ENCODE peak calls at places on chromosomes 3 and 15, in five cellular contexts. One of them, this sample, is unnamed. For H3K9me3, the result is how much of the 10 kb centered on the place peaks cover.

GRCh38 chr3:128681277-128681829 is 30.7 kb upstream of the RPN1 start:
- DNase-seq in trophoblast cell: no peak
- DNase-seq in H1: no peak
- DNase-seq in H9: no peak
- DNase-seq in mesenchymal stem cell: no peak
- DNase-seq in this sample: no peak

GRCh38 chr3:135918600-135918999 is 46.9 kb upstream of the PPP2R3A start:
- DNase-seq in trophoblast cell: peak
- DNase-seq in mesenchymal stem cell: peak
- DNase-seq in H9: no peak
- DNase-seq in H1: no peak
- DNase-seq in this sample: peak

GRCh38 chr3:135023985-135024658 is 229.1 kb downstream of the EPHB1 start:
- DNase-seq in H9: no peak
- DNase-seq in H1: no peak
- DNase-seq in mesenchymal stem cell: no peak
- DNase-seq in trophoblast cell: no peak
- DNase-seq in this sample: no peak

GRCh38 chr15:65368300-65368617 is 9.5 kb downstream of the IGDCC3 start:
- DNase-seq in trophoblast cell: no peak
- DNase-seq in H1: peak
- DNase-seq in mesenchymal stem cell: no peak
- DNase-seq in H9: peak
- DNase-seq in this sample: peak

GRCh38 chr3:139491027-139491700 is 14.8 kb upstream of the RBP2 start:
- DNase-seq in trophoblast cell: peak
- DNase-seq in H1: no peak
- DNase-seq in mesenchymal stem cell: no peak
- DNase-seq in H9: peak
- DNase-seq in this sample: no peak

GRCh38 chr3:114643342-114643741 is 349.5 kb downstream of the TIGIT start:
- DNase-seq in trophoblast cell: no peak
- DNase-seq in mesenchymal stem cell: no peak
- DNase-seq in H9: no peak
- DNase-seq in H1: no peak
- DNase-seq in this sample: no peak

GRCh38 chr15:56821721-56822425 is 88.6 kb upstream of the ZNF280D start:
- DNase-seq in H1: no peak
- DNase-seq in mesenchymal stem cell: peak
- DNase-seq in H9: peak
- DNase-seq in trophoblast cell: peak
- DNase-seq in this sample: peak

GRCh38 chr3:152874896-152875749 is 40.2 kb downstream of the P2RY1 start:
- DNase-seq in trophoblast cell: no peak
- DNase-seq in mesenchymal stem cell: no peak
- DNase-seq in H1: no peak
- DNase-seq in H9: no peak
- DNase-seq in this sample: no peak

GRCh38 chr3:19881852-19882251 is 52.2 kb downstream of the EFHB start:
- DNase-seq in trophoblast cell: no peak
- DNase-seq in mesenchymal stem cell: no peak
- DNase-seq in H9: no peak
- DNase-seq in H1: no peak
- DNase-seq in this sample: no peak

GRCh38 chr3:124260206-124260915 is 268.4 kb upstream of the ROPN1 start:
- DNase-seq in H1: no peak
- DNase-seq in H9: no peak
- DNase-seq in mesenchymal stem cell: peak
- DNase-seq in trophoblast cell: peak
- DNase-seq in this sample: no peak

GRCh38 chr15:40436116-40436891 is 4.4 kb upstream of the BAHD1 start:
- DNase-seq in mesenchymal stem cell: no peak
- DNase-seq in H9: no peak
- DNase-seq in H1: no peak
- DNase-seq in trophoblast cell: peak
- DNase-seq in this sample: no peak

GRCh38 chr15:76150971-76151598 is 91.3 kb downstream of the TMEM266 start:
- DNase-seq in trophoblast cell: peak
- DNase-seq in H9: peak
- DNase-seq in mesenchymal stem cell: peak
- DNase-seq in H1: peak
- DNase-seq in this sample: peak

GRCh38 chr3:152019516-152019915 is 146.1 kb downstream of the SUCNR1 start:
- DNase-seq in H9: no peak
- DNase-seq in H1: no peak
- DNase-seq in mesenchymal stem cell: no peak
- DNase-seq in trophoblast cell: peak
- DNase-seq in this sample: no peak

GRCh38 chr15:60840703-60841411 is 361.9 kb upstream of the ICE2 start:
- DNase-seq in trophoblast cell: no peak
- DNase-seq in mesenchymal stem cell: no peak
- DNase-seq in H9: no peak
- DNase-seq in H1: no peak
- DNase-seq in this sample: no peak

GRCh38 chr15:60844431-60845174 is 365.7 kb upstream of the ICE2 start:
- DNase-seq in H1: no peak
- DNase-seq in H9: no peak
- DNase-seq in trophoblast cell: peak
- DNase-seq in mesenchymal stem cell: no peak
- DNase-seq in this sample: no peak

GRCh38 chr15:60843482-60843881 is 364.5 kb upstream of the ICE2 start:
- DNase-seq in H1: no peak
- DNase-seq in trophoblast cell: no peak
- DNase-seq in mesenchymal stem cell: no peak
- DNase-seq in H9: no peak
- DNase-seq in this sample: no peak

GRCh38 chr15:60844010-60844409 is 365.1 kb upstream of the ICE2 start:
- DNase-seq in mesenchymal stem cell: no peak
- DNase-seq in trophoblast cell: no peak
- DNase-seq in H9: no peak
- DNase-seq in H1: no peak
- DNase-seq in this sample: no peak

DNA sequence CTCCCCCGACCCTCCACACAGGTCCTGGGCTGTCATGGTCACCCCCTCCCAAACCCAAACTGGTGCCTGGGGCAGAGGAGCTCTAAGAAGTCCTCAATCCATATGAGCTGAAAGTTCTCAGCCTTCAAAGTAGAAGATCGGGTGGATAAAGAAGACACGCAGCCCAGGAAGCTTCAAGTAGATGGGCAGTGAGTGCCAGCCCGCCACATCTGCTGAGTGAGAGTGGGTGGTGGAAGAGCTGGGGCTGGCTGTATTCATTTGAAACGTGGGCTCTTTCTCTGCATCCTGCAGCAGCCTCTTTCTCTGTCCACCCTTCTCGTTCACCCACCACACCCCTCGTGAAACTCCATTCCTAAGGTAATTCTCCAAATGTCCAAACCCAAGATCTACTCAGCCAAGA is 363.8 kb upstream of the ICE2 start:
- DNase-seq in H1: no peak
- DNase-seq in mesenchymal stem cell: no peak
- DNase-seq in trophoblast cell: no peak
- DNase-seq in H9: no peak
- DNase-seq in this sample: no peak
- H3K9me3 ChIP-seq in H1: under half
- H3K9me3 ChIP-seq in mesenchymal stem cell: under half
- H3K9me3 ChIP-seq in trophoblast cell: under half
- H3K9me3 ChIP-seq in H9: under half
- H3K9me3 ChIP-seq in this sample: under half

DNA sequence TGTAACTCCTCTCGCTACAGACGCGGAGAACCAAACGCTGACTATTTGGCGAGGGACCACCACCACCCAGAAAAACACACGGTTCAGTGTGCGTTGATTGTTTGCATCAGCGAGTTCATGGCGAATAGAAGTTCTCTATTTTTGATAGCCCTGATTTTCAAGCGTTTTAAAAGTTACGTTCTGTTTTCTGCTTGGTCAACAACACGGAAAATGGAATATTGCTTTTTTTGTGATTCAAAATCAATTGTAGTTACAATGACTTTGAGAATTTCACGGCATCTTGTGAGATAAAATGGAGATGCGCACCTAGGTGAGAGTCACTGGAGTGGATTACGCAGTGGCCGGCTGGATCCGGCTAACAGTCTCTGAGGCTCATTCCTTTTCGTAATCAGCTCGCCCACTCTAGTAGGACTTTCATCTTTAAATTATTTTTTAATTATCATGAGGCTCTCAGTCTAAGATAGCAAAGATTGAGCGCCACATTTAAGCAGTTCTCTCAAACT is 54.8 kb downstream of the CCDC54 start:
- DNase-seq in H9: peak
- DNase-seq in H1: no peak
- DNase-seq in trophoblast cell: peak
- DNase-seq in mesenchymal stem cell: no peak
- DNase-seq in this sample: no peak
- H2BK5ac ChIP-seq in H9: no peak
- H2BK5ac ChIP-seq in H1: peak
- H2BK5ac ChIP-seq in trophoblast cell: no peak
- H2BK5ac ChIP-seq in mesenchymal stem cell: peak
- H2BK5ac ChIP-seq in this sample: no peak

GRCh38 chr3:141395005-141395589 is 26.8 kb downstream of the ZBTB38 start:
- DNase-seq in H1: no peak
- DNase-seq in mesenchymal stem cell: no peak
- DNase-seq in H9: no peak
- DNase-seq in trophoblast cell: no peak
- DNase-seq in this sample: no peak
- H2BK12ac ChIP-seq in H1: no peak
- H2BK12ac ChIP-seq in mesenchymal stem cell: no peak
- H2BK12ac ChIP-seq in H9: no peak
- H2BK12ac ChIP-seq in trophoblast cell: no peak
- H2BK12ac ChIP-seq in this sample: no peak

GRCh38 chr15:87671289-87671688 is 585.2 kb downstream of the NTRK3 start:
- DNase-seq in mesenchymal stem cell: no peak
- DNase-seq in trophoblast cell: no peak
- DNase-seq in H1: no peak
- DNase-seq in H9: no peak
- DNase-seq in this sample: no peak
- H3K9me3 ChIP-seq in mesenchymal stem cell: under half
- H3K9me3 ChIP-seq in trophoblast cell: under half
- H3K9me3 ChIP-seq in H1: under half
- H3K9me3 ChIP-seq in H9: under half
- H3K9me3 ChIP-seq in this sample: under half

GRCh38 chr15:55407949-55408766 is at the start of the genes CCPG1 and PIERCE2:
- DNase-seq in H1: peak
- DNase-seq in mesenchymal stem cell: peak
- DNase-seq in H9: peak
- DNase-seq in trophoblast cell: peak
- DNase-seq in this sample: peak
- H2BK5ac ChIP-seq in H1: peak
- H2BK5ac ChIP-seq in mesenchymal stem cell: peak
- H2BK5ac ChIP-seq in H9: no peak
- H2BK5ac ChIP-seq in trophoblast cell: no peak
- H2BK5ac ChIP-seq in this sample: peak

This sample was measured in neuronal stem cell.